ENCODE peak calls at places on chromosomes 16 and 17, in six cellular contexts. T is mammary epithelial cell; U is uterus; L is stomach; Q is CD8-positive, alpha-beta T cell; J is right atrium auricular region. S is an unnamed sample.

GRCh38 chr16:2333772-2334379 is 6.7 kb downstream of the ABCA3 start:
- DNase-seq in T (no peak), U (no peak), L (no peak), Q (no peak), J (no peak), S (no peak)

GRCh38 chr16:60641067-60641466 is 1395.2 kb downstream of the CDH8 start:
- DNase-seq in T (no peak), U (no peak), L (no peak), Q (no peak), J (no peak), S (no peak)

GRCh38 chr17:34637548-34638525 is 58.5 kb downstream of the TMEM132E start:
- DNase-seq in T (peak; percentile 32), U (peak; percentile 40), L (peak; percentile 79), Q (peak; percentile 74), J (peak; percentile 68), S (peak; percentile 55)

GRCh38 chr17:54771409-54771808 is 129.2 kb upstream of the TOM1L1 start:
- DNase-seq in T (peak; percentile 1), U (no peak), L (no peak), Q (no peak), J (no peak), S (no peak)

GRCh38 chr16:64455275-64455674 is 666.6 kb downstream of the CDH11 start:
- DNase-seq in T (no peak), U (no peak), L (no peak), Q (no peak), J (no peak), S (no peak)

GRCh38 chr16:64132686-64133085 is 989.2 kb downstream of the CDH11 start:
- DNase-seq in T (no peak), U (no peak), L (no peak), Q (no peak), J (no peak), S (no peak)

GRCh38 chr16:67544329-67544841 is 15.8 kb downstream of the RIPOR1 start:
- DNase-seq in T (no peak), U (no peak), L (no peak), Q (no peak), J (no peak), S (no peak)

GRCh38 chr16:84260766-84261165 is 21.0 kb upstream of the KCNG4 start:
- DNase-seq in T (no peak), U (no peak), L (no peak), Q (no peak), J (no peak), S (no peak)

GRCh38 chr16:89484923-89485679 is 5.3 kb downstream of the ANKRD11 start:
- DNase-seq in T (no peak), U (no peak), L (no peak), Q (no peak), J (no peak), S (no peak)

GRCh38 chr17:31349454-31349853 is 28.0 kb upstream of the EVI2A start:
- DNase-seq in T (no peak), U (no peak), L (no peak), Q (no peak), J (no peak), S (no peak)

GRCh38 chr17:37133131-37133530 is 184.4 kb downstream of the AATF start:
- DNase-seq in T (no peak), U (no peak), L (no peak), Q (no peak), J (no peak), S (no peak)

GRCh38 chr17:42107597-42108576 is 4.6 kb downstream of the DHX58 start:
- DNase-seq in T (peak; percentile 50), U (peak; percentile 66), L (peak; percentile 86), Q (peak; percentile 84), J (no peak), S (peak; percentile 64)

GRCh38 chr16:88920618-88921602 is 54.5 kb upstream of the PABPN1L start:
- DNase-seq in T (no peak), U (peak; percentile 67), L (peak; percentile 58), Q (no peak), J (peak; percentile 75), S (no peak)

GRCh38 chr16:18055411-18055916 is 281.1 kb downstream of the NPIPA8 start:
- DNase-seq in T (no peak), U (no peak), L (no peak), Q (no peak), J (no peak), S (no peak)

GRCh38 chr17:77491921-77492445 is 351.2 kb downstream of the SEC14L1 start:
- DNase-seq in T (no peak), U (peak; percentile 12), L (no peak), Q (no peak), J (no peak), S (no peak)

GRCh38 chr16:66227766-66228530 is 138.5 kb upstream of the CDH5 start:
- DNase-seq in T (no peak), U (no peak), L (no peak), Q (no peak), J (no peak), S (no peak)
- H3K27ac ChIP-seq in T (no peak overlapping the region), U (no peak overlapping the region), L (no peak overlapping the region), Q (no peak overlapping the region), J (no peak overlapping the region), S (no peak overlapping the region)

DNA sequence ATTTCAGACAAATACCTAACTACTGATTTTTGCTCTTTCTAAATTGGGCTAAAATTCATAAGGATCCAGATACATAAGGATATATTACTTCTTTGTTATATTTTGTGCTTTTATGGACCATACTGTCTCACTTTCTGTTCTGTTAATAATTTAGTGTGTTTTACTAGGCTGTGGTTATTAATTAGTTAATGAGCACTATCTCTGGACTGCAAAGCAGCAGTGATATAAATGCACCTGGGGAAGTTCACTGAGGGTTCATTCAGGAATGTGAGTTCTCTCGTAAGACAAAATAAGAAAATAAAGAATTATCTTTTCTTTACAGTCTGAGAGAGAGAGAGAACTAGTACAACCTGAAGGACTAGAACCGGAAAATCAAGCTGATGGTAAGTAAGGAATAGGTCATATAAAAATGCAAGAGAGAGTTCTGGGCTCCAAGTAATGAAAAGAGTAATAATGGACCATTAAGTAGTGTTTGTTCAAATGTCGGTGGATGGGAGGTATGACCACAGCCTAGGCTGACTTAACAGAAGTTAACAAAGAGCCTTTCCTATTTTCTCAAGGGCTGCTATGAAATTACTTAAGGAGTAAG is 55.6 kb downstream of the IKZF3 start:
- DNase-seq in T (no peak), U (no peak), L (no peak), Q (no peak), J (no peak), S (no peak)
- H3K4me1 ChIP-seq in T (no peaks in the 10 kb centered on the region), U (no peaks in the 10 kb centered on the region), L (peaks cover 17% of the 10 kb centered on the region), Q (peaks cover 61% of the 10 kb centered on the region), J (no peaks in the 10 kb centered on the region), S (peaks cover 1% of the 10 kb centered on the region)

GRCh38 chr17:43456661-43457361 is 27.0 kb upstream of the DHX8 start:
- DNase-seq in T (peak; percentile 42), U (peak; percentile 45), L (no peak), Q (no peak), J (peak; percentile 65), S (no peak)
- H3K27ac ChIP-seq in T (peak overlapping the region; percentile 18), U (peak overlapping the region; percentile 49), L (no peak overlapping the region), Q (no peak overlapping the region), J (peak overlapping the region; percentile 20), S (no peak overlapping the region)

DNA sequence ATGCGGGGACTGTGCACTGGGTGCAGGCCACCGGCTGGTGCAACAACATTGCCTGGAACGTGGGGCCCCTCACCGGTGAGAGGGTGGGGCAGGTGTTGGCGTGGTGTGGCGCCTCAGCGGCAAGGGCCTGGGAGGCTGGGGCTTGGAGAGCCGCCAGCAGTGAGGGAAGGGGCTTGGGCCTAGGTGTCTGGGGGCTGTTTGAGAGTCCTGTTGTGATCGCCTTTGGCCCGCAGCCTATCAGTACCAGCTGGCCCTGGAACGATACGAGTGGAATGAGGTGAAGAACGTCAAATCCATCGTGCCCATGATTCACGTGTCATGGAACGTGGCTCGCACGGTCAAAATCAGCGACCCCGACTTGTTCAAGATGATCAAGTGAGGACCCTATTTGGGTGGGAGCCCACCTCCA is 2.6 kb upstream of the TMEM88 start:
- DNase-seq in T (no peak), U (peak; percentile 45), L (no peak), Q (no peak), J (no peak), S (no peak)
- H3K4me1 ChIP-seq in T (peaks cover 46% of the 10 kb centered on the region), U (no peaks in the 10 kb centered on the region), L (peaks cover 47% of the 10 kb centered on the region), Q (peaks cover 30% of the 10 kb centered on the region), J (no peaks in the 10 kb centered on the region), S (peaks cover 13% of the 10 kb centered on the region)

GRCh38 chr17:39599006-39599664 is 8.6 kb downstream of the NEUROD2 start:
- DNase-seq in T (no peak), U (no peak), L (no peak), Q (no peak), J (no peak), S (no peak)
- H3K27ac ChIP-seq in T (no peak overlapping the region), U (no peak overlapping the region), L (no peak overlapping the region), Q (no peak overlapping the region), J (no peak overlapping the region), S (no peak overlapping the region)

GRCh38 chr17:82545071-82545462 is 25.5 kb downstream of the FOXK2 start:
- DNase-seq in T (no peak), U (peak; percentile 88), L (no peak), Q (no peak), J (no peak), S (no peak)

GRCh38 chr17:82551779-82552457 is 32.4 kb downstream of the FOXK2 start:
- DNase-seq in T (peak; percentile 74), U (peak; percentile 77), L (peak; percentile 81), Q (peak; percentile 58), J (peak; percentile 85), S (no peak)

GRCh38 chr17:82544431-82545070 is 25.0 kb downstream of the FOXK2 start:
- DNase-seq in T (no peak), U (peak; percentile 62), L (no peak), Q (no peak), J (no peak), S (no peak)

GRCh38 chr17:82548681-82549303 is 29.3 kb downstream of the FOXK2 start:
- DNase-seq in T (no peak), U (peak; percentile 69), L (no peak), Q (no peak), J (no peak), S (no peak)

DNA sequence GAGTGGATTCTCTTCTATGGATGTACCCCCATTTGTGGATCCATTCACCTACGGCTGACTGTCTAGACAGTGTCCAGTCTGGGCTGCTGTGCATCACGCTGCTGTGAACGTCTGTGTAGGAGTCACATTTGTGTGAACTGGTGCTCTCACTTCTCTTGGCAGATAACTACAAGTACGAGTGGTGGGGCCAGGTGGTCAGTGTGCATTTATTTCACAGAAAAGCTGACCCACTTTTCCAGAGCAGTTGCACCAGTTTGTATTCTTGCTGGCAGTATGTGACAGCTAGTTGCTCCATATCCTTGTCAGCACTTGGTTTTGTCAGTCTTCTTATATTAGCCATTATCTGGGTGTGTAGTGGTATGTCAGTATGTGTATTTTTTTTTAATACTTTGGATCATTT is 28.4 kb downstream of the FOXK2 start:
- DNase-seq in T (no peak), U (no peak), L (no peak), Q (no peak), J (no peak), S (no peak)
- H3K4me1 ChIP-seq in T (peaks cover 12% of the 10 kb centered on the region), U (peaks cover 3% of the 10 kb centered on the region), L (peaks cover 91% of the 10 kb centered on the region), Q (peaks cover 16% of the 10 kb centered on the region), J (peaks cover 3% of the 10 kb centered on the region), S (peaks cover 3% of the 10 kb centered on the region)

GRCh38 chr17:17818088-17818526 is 18.7 kb downstream of the SREBF1 start:
- DNase-seq in T (no peak), U (peak; percentile 21), L (no peak), Q (no peak), J (no peak), S (no peak)
- H3K27ac ChIP-seq in T (no peak overlapping the region), U (no peak overlapping the region), L (peak overlapping the region; percentile 54), Q (no peak overlapping the region), J (no peak overlapping the region), S (no peak overlapping the region)

GRCh38 chr16:73050115-73051099 is 2.5 kb upstream of the ZFHX3 start:
- DNase-seq in T (no peak), U (no peak), L (no peak), Q (no peak), J (no peak), S (no peak)
- H3K4me1 ChIP-seq in T (peaks cover 45% of the 10 kb centered on the region), U (peaks cover 17% of the 10 kb centered on the region), L (peaks cover 83% of the 10 kb centered on the region), Q (no peaks in the 10 kb centered on the region), J (no peaks in the 10 kb centered on the region), S (peaks cover 10% of the 10 kb centered on the region)

S was measured in iPS DF 6.9.